ENCODE peak calls at places on chromosomes 6 and 20, in four cellular contexts. C, Q, O and J are unnamed samples.

GRCh38 chr20:59064214-59064722 is 21.7 kb upstream of the PRELID3B start:
- DNase-seq in Q (no peak), O (no peak), C (no peak), J (no peak)

GRCh38 chr20:49821850-49822249 is 9.2 kb downstream of the SLC9A8 start:
- DNase-seq in C (no peak), Q (peak; percentile 56), O (no peak), J (no peak)

GRCh38 chr20:13455713-13456112 is 183.0 kb downstream of the TASP1 start:
- DNase-seq in C (no peak), O (no peak), Q (no peak), J (no peak)

GRCh38 chr6:161536141-161536735 is 262.4 kb upstream of the AGPAT4 start:
- DNase-seq in O (no peak), Q (no peak), C (no peak), J (peak; percentile 9)

GRCh38 chr6:128463942-128464341 is 56.5 kb downstream of the PTPRK start:
- DNase-seq in Q (no peak), C (no peak), O (no peak), J (no peak)

GRCh38 chr6:3911614-3912336 is 62.6 kb downstream of the FAM50B start:
- DNase-seq in C (peak; percentile 9), Q (peak; percentile 78), O (peak; percentile 39), J (no peak)

GRCh38 chr6:137230547-137230946 is 11.4 kb upstream of the IFNGR1 start:
- DNase-seq in C (no peak), O (no peak), Q (no peak), J (no peak)

GRCh38 chr20:47704746-47705496 is 80.4 kb downstream of the SULF2 start:
- DNase-seq in C (no peak), Q (no peak), O (no peak), J (no peak)

GRCh38 chr6:134477991-134478635 is 160.2 kb upstream of the SGK1 start:
- DNase-seq in Q (no peak), O (no peak), C (no peak), J (no peak)

GRCh38 chr6:155493694-155494143 is 38.1 kb upstream of the NOX3 start:
- DNase-seq in Q (peak; percentile 99), C (no peak), O (no peak), J (no peak)

GRCh38 chr6:168122011-168122410 is 43.0 kb upstream of the FRMD1 start:
- DNase-seq in O (no peak), C (peak; percentile 25), Q (no peak), J (no peak)

GRCh38 chr6:150008588-150008987 is 16.7 kb downstream of the RAET1L start:
- DNase-seq in C (no peak), O (no peak), Q (no peak), J (no peak)

GRCh38 chr20:50054626-50055511 is 58.1 kb downstream of the UBE2V1 start:
- DNase-seq in C (no peak), O (no peak), Q (no peak), J (no peak)

GRCh38 chr6:105519954-105520353 is 117.1 kb upstream of the PREP start:
- DNase-seq in O (no peak), C (no peak), Q (no peak), J (no peak)

GRCh38 chr20:63520939-63521601 is 505 bp downstream of the PPDPF start:
- DNase-seq in Q (peak; percentile 58), O (peak; percentile 79), C (peak; percentile 54), J (peak; percentile 70)

GRCh38 chr6:42013134-42013516 is 37.2 kb upstream of the TAF8 start:
- DNase-seq in O (no peak), C (no peak), Q (peak; percentile 16), J (no peak)

GRCh38 chr6:162408805-162409535 is 318.6 kb downstream of the PRKN start:
- DNase-seq in O (no peak), Q (no peak), C (no peak), J (no peak)

GRCh38 chr6:88031550-88031949 is 16.1 kb upstream of the SPACA1 start:
- DNase-seq in Q (no peak), C (no peak), O (no peak), J (no peak)

GRCh38 chr6:151488226-151488625 is 5.6 kb upstream of the CCDC170 start:
- DNase-seq in Q (peak; percentile 9), C (no peak), O (no peak), J (no peak)

GRCh38 chr6:56497270-56497669 is 145.4 kb downstream of the DST start:
- DNase-seq in O (no peak), C (no peak), Q (no peak), J (no peak)

GRCh38 chr6:36542041-36542440 is 5.2 kb downstream of the STK38 start:
- DNase-seq in O (no peak), C (no peak), Q (no peak), J (no peak)

GRCh38 chr6:2749972-2750600 is 636 bp downstream of the MYLK4 start:
- DNase-seq in Q (peak; percentile 68), O (peak; percentile 81), C (no peak), J (peak; percentile 55)

GRCh38 chr20:63073738-63074065 is 66.9 kb upstream of the BHLHE23 start:
- DNase-seq in O (no peak), C (no peak), Q (no peak), J (no peak)

GRCh38 chr20:1389703-1390385 is 3.0 kb downstream of the FKBP1A start:
- DNase-seq in C (no peak), Q (no peak), O (no peak), J (no peak)

GRCh38 chr20:18313410-18313809 is 25.1 kb downstream of the ZNF133 start:
- DNase-seq in C (no peak), O (no peak), Q (no peak), J (no peak)

GRCh38 chr6:165574770-165575549 is 88.1 kb downstream of the PDE10A start:
- DNase-seq in O (no peak), C (no peak), Q (no peak), J (no peak)

GRCh38 chr6:84086545-84087429 is 53.2 kb downstream of the MRAP2 start:
- DNase-seq in O (no peak), C (no peak), Q (no peak), J (no peak)

GRCh38 chr6:37987008-37987407 is 167.5 kb downstream of the ZFAND3 start:
- DNase-seq in C (no peak), O (no peak), Q (peak; percentile 41), J (no peak)

GRCh38 chr6:166032366-166033171 is 135.1 kb downstream of the TBXT start:
- DNase-seq in C (peak; percentile 76), Q (peak; percentile 97), O (peak; percentile 59), J (no peak)

GRCh38 chr6:15427360-15428070 is 181.6 kb downstream of the JARID2 start:
- DNase-seq in Q (peak; percentile 69), O (no peak), C (no peak), J (no peak)

GRCh38 chr6:83459663-83460062 is 28.8 kb upstream of the ME1 start:
- DNase-seq in Q (peak; percentile 12), C (no peak), O (no peak), J (no peak)

GRCh38 chr6:16901777-16902176 is 140.5 kb upstream of the ATXN1 start:
- DNase-seq in Q (no peak), O (no peak), C (no peak), J (no peak)

GRCh38 chr20:5627463-5628050 is 122.6 kb upstream of the SHLD1 start:
- DNase-seq in Q (no peak), O (no peak), C (no peak), J (no peak)

GRCh38 chr20:5626603-5627002 is 123.6 kb upstream of the SHLD1 start:
- DNase-seq in C (no peak), O (no peak), Q (no peak), J (no peak)

GRCh38 chr20:5634894-5635293 is 115.3 kb upstream of the SHLD1 start:
- DNase-seq in O (no peak), Q (no peak), C (no peak), J (no peak)

GRCh38 chr20:5630071-5630470 is 120.1 kb upstream of the SHLD1 start:
- DNase-seq in C (no peak), O (no peak), Q (no peak), J (no peak)
- H2BK15ac ChIP-seq in C (no peak overlapping the region), O (no peak overlapping the region), Q (no peak overlapping the region), J (no peak overlapping the region)

DNA sequence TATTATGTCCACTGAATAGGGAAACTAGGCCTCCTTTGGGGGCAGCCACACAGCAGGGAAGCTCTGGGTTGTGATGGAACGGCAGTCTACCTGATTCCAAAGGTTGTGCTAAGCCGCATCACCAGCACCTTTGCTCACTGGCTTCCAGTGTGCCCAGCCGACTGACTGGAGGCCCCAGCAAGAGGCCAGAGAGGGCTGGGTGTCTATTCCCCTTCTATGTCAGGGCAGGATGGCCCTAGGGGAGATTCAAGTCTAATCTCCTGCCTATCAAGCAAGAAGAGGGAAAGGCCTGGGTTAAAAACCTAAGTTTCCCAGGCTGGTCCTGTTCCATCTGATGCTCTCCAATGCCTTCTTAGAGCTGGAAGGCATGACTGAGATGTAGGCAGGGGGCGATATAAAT is 53.6 kb downstream of the JPH2 start:
- DNase-seq in Q (no peak), O (no peak), C (no peak), J (no peak)
- H3K14ac ChIP-seq in Q (no peak overlapping the region), O (no peak overlapping the region), C (no peak overlapping the region), J (no peak overlapping the region)

GRCh38 chr6:139373154-139373927 is 1.1 kb downstream of the CITED2 start:
- DNase-seq in O (peak; percentile 61), Q (peak; percentile 58), C (peak; percentile 40), J (peak; percentile 21)
- H2BK12ac ChIP-seq in O (peak overlapping the region; percentile 92), Q (peak overlapping the region; percentile 59), C (no peak overlapping the region), J (peak overlapping the region; percentile 75)

GRCh38 chr20:38115205-38115604 is 49.9 kb downstream of the TGM2 start:
- DNase-seq in C (no peak), Q (no peak), O (peak; percentile 22), J (no peak)

GRCh38 chr20:38117635-38118034 is 47.4 kb downstream of the TGM2 start:
- DNase-seq in C (no peak), O (no peak), Q (no peak), J (no peak)

GRCh38 chr20:38115896-38116295 is 49.2 kb downstream of the TGM2 start:
- DNase-seq in C (no peak), O (no peak), Q (no peak), J (no peak)

GRCh38 chr20:38117205-38117604 is 47.9 kb downstream of the TGM2 start:
- DNase-seq in C (no peak), Q (no peak), O (no peak), J (no peak)

DNA sequence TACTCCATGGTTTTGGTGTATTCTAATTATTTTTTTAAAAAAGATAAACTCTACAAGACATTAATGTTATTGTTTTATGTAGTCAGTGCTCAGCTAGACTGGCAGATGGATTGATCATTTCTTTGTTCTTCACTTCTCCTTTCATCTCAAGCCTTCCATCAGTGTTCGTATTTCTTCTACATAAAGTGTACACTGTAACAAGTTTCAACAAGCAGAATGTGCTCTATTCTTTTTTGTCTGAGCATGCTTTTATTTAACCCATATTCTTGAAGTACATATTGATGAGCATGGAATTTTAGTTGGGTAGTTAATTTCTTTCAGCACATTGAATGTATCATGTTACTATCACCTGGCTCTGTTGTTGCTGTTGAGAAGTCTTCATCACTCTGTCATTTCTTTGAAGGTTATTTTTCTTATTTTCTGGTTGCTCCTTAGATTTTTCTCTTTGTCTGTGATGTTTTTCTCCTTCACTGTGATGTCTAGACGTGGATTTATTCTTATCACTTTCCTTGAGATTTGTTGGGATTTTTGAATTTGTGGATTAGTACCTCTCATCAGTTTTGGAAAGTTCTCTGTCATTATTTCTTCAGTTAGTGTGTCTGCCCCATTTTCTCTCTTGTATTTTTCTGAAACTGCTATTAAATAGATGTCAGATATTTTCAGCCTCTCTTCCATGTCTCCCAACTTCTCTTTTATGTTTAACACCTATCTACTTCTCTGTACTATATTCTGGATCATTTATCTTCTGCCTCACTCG is 48.5 kb downstream of the TGM2 start:
- DNase-seq in O (no peak), Q (no peak), C (no peak), J (no peak)
- H2BK15ac ChIP-seq in O (no peak overlapping the region), Q (no peak overlapping the region), C (no peak overlapping the region), J (no peak overlapping the region)